ENCODE peak calls at places on chromosomes 7 and 10, in ten cellular contexts. I, H, C, K, Z, W, P, E, T and Q are unnamed samples.

GRCh38 chr10:5534880-5535856 is 10.4 kb downstream of the CALML3 start:
- DNase-seq in C (no peak), I (peak; percentile 77), T (no peak), H (no peak), K (no peak), W (peak; percentile 90), P (no peak), E (no peak), Z (no peak), Q (no peak)

GRCh38 chr10:110837418-110838120 is 34.2 kb upstream of the PDCD4 start:
- DNase-seq in P (no peak), I (no peak), H (no peak), W (no peak), K (no peak), C (no peak), Z (no peak), E (no peak), T (peak; percentile 76), Q (no peak)

GRCh38 chr10:124300735-124301134 is 118.0 kb downstream of the OAT start:
- DNase-seq in T (no peak), E (no peak), H (no peak), K (no peak), W (no peak), C (no peak), I (no peak), P (no peak), Z (no peak), Q (no peak)

GRCh38 chr10:128031216-128031615 is 95.0 kb downstream of the MKI67 start:
- DNase-seq in T (no peak), Z (no peak), C (no peak), W (no peak), K (no peak), H (no peak), P (no peak), I (no peak), E (no peak), Q (no peak)

GRCh38 chr7:96400518-96400917 is 78.6 kb upstream of the SLC25A13 start:
- DNase-seq in C (no peak), T (no peak), Z (no peak), E (no peak), W (peak; percentile 32), P (no peak), H (no peak), I (no peak), K (no peak), Q (no peak)

GRCh38 chr10:101848408-101848807 is 4.8 kb upstream of the KCNIP2 start:
- DNase-seq in E (no peak), H (no peak), P (no peak), Z (no peak), I (no peak), T (no peak), W (no peak), C (no peak), K (no peak), Q (no peak)

GRCh38 chr10:10824611-10825148 is 193.0 kb upstream of the CELF2 start:
- DNase-seq in H (no peak), I (peak; percentile 90), P (no peak), T (peak; percentile 71), E (no peak), K (no peak), W (peak; percentile 96), Z (no peak), C (peak; percentile 74), Q (no peak)

GRCh38 chr10:106440355-106440754 is 724.2 kb downstream of the SORCS1 start:
- DNase-seq in C (no peak), P (no peak), T (no peak), W (peak; percentile 8), E (no peak), I (peak; percentile 8), H (no peak), Z (no peak), K (no peak), Q (no peak)

GRCh38 chr7:50837965-50838364 is 55.3 kb upstream of the GRB10 start:
- DNase-seq in I (peak; percentile 73), E (no peak), W (peak; percentile 73), K (no peak), Z (no peak), C (peak; percentile 89), P (peak; percentile 14), H (no peak), T (no peak), Q (no peak)

GRCh38 chr10:125155101-125155500 is 5.3 kb downstream of the CTBP2 start:
- DNase-seq in C (peak; percentile 52), E (no peak), W (no peak), H (no peak), I (no peak), K (no peak), P (no peak), T (no peak), Z (peak; percentile 65), Q (no peak)

GRCh38 chr10:94287331-94287730 is 75.4 kb downstream of the NOC3L start:
- DNase-seq in H (no peak), P (no peak), T (no peak), W (no peak), K (no peak), I (peak; percentile 12), E (no peak), Z (no peak), C (peak; percentile 59), Q (no peak)

GRCh38 chr7:88942815-88943501 is 147.4 kb upstream of the TEX47 start:
- DNase-seq in I (no peak), C (no peak), T (no peak), H (no peak), P (no peak), E (no peak), K (no peak), W (no peak), Z (no peak), Q (no peak)

GRCh38 chr7:140358024-140358770 is 40.1 kb downstream of the SLC37A3 start:
- DNase-seq in W (no peak), Z (no peak), I (no peak), E (no peak), C (no peak), H (no peak), P (no peak), K (no peak), T (no peak), Q (peak; percentile 20)

GRCh38 chr7:137337902-137338301 is 5.6 kb downstream of the PTN start:
- DNase-seq in C (no peak), E (peak; percentile 80), H (no peak), K (no peak), I (no peak), T (no peak), Z (peak; percentile 26), P (no peak), W (no peak), Q (no peak)

GRCh38 chr10:47137311-47137851 is 162.6 kb upstream of the GDF10 start:
- DNase-seq in I (peak; percentile 90), Z (no peak), P (peak; percentile 51), H (no peak), W (peak; percentile 13), T (no peak), E (no peak), K (no peak), C (peak; percentile 92), Q (peak; percentile 88)

GRCh38 chr10:32891261-32891660 is 66.8 kb downstream of the ITGB1 start:
- DNase-seq in E (no peak), T (no peak), C (no peak), P (no peak), H (no peak), Z (no peak), K (no peak), I (no peak), W (no peak), Q (no peak)

GRCh38 chr7:155850001-155850436 is 37.8 kb upstream of the SHH start:
- DNase-seq in I (no peak), W (no peak), C (no peak), E (no peak), H (no peak), K (no peak), Z (no peak), T (no peak), P (no peak), Q (no peak)

GRCh38 chr7:2619120-2619519 is 12.7 kb upstream of the TTYH3 start:
- DNase-seq in E (no peak), C (peak; percentile 41), W (peak; percentile 74), P (no peak), I (peak; percentile 78), Z (no peak), T (no peak), H (no peak), K (no peak), Q (no peak)

GRCh38 chr10:92562424-92562823 is 11.5 kb downstream of the IDE start:
- DNase-seq in P (no peak), H (no peak), E (no peak), I (no peak), C (no peak), T (no peak), Z (no peak), K (no peak), W (no peak), Q (no peak)

GRCh38 chr7:114085592-114086490 is 167.0 kb upstream of the PPP1R3A start:
- DNase-seq in I (peak; percentile 83), W (peak; percentile 82), Z (peak; percentile 86), T (peak; percentile 90), E (no peak), K (no peak), C (peak; percentile 32), H (peak; percentile 70), P (no peak), Q (peak; percentile 77)

GRCh38 chr7:7751243-7752092 is 33.1 kb upstream of the RPA3 start:
- DNase-seq in Z (no peak), C (no peak), T (no peak), H (no peak), I (no peak), E (no peak), W (no peak), K (no peak), P (no peak), Q (no peak)

GRCh38 chr10:50392966-50393718 is 141.8 kb upstream of the ASAH2 start:
- DNase-seq in C (no peak), E (no peak), K (no peak), W (peak; percentile 85), I (no peak), Z (no peak), T (no peak), H (no peak), P (no peak), Q (no peak)